ENCODE peak calls at places on chromosomes 12 and 14, in six cellular contexts. W, X, R, D, V and O are unnamed samples.

GRCh38 chr12:115199831-115200230 is 515.9 kb upstream of the TBX3 start:
- DNase-seq in W (no peak), X (no peak), R (no peak), D (no peak), V (no peak), O (no peak)

GRCh38 chr14:100988011-100988410 is 84.5 kb upstream of the RTL1 start:
- DNase-seq in W (no peak), X (no peak), R (no peak), D (no peak), V (no peak), O (no peak)

GRCh38 chr14:68574906-68575305 is 218.0 kb downstream of the ZFP36L1 start:
- DNase-seq in W (no peak), X (no peak), R (no peak), D (no peak), V (no peak), O (no peak)

GRCh38 chr14:85439696-85440328 is 90.1 kb upstream of the FLRT2 start:
- DNase-seq in W (no peak), X (no peak), R (no peak), D (no peak), V (no peak), O (no peak)

GRCh38 chr12:54195736-54196347 is 7.1 kb upstream of the SMUG1 start:
- DNase-seq in W (no peak), X (peak; percentile 59), R (no peak), D (no peak), V (peak; percentile 49), O (no peak)

GRCh38 chr12:100142851-100143559 is at the start of gene BLTP3B:
- DNase-seq in W (peak; percentile 27), X (peak; percentile 96), R (peak; percentile 98), D (peak; percentile 92), V (peak; percentile 94), O (peak; percentile 94)

GRCh38 chr12:107504503-107504885 is 181.1 kb upstream of the PWP1 start:
- DNase-seq in W (no peak), X (no peak), R (no peak), D (no peak), V (no peak), O (no peak)

GRCh38 chr14:39912192-39913100 is 480.2 kb upstream of the FBXO33 start:
- DNase-seq in W (peak; percentile 16), X (no peak), R (no peak), D (no peak), V (no peak), O (no peak)

GRCh38 chr12:51910168-51910567 is 2.9 kb downstream of the ACVRL1 start:
- DNase-seq in W (no peak), X (no peak), R (no peak), D (no peak), V (no peak), O (no peak)

GRCh38 chr14:99280852-99281251 is 8.9 kb upstream of the BCL11B start:
- DNase-seq in W (no peak), X (no peak), R (peak; percentile 80), D (no peak), V (no peak), O (no peak)

GRCh38 chr14:38004610-38004879 is 203.2 kb upstream of the SSTR1 start:
- DNase-seq in W (no peak), X (no peak), R (no peak), D (no peak), V (no peak), O (no peak)

GRCh38 chr14:53384536-53384935 is 231.4 kb upstream of the DDHD1 start:
- DNase-seq in W (no peak), X (no peak), R (no peak), D (no peak), V (no peak), O (no peak)

GRCh38 chr12:55499810-55500252 is 7.7 kb downstream of the OR6C68 start:
- DNase-seq in W (no peak), X (no peak), R (no peak), D (no peak), V (no peak), O (no peak)

GRCh38 chr14:93045211-93045674 is 70.5 kb downstream of the ITPK1 start:
- DNase-seq in W (no peak), X (no peak), R (no peak), D (no peak), V (no peak), O (no peak)

GRCh38 chr14:54440454-54440853 is 720 bp downstream of the CNIH1 start:
- DNase-seq in W (no peak), X (no peak), R (no peak), D (no peak), V (no peak), O (no peak)

GRCh38 chr12:114186241-114187002 is 219.5 kb downstream of the TBX5 start:
- DNase-seq in W (no peak), X (no peak), R (no peak), D (peak; percentile 53), V (no peak), O (no peak)

GRCh38 chr12:6363330-6364036 is 11.9 kb downstream of the SCNN1A start:
- DNase-seq in W (no peak), X (peak; percentile 82), R (peak; percentile 94), D (peak; percentile 82), V (peak; percentile 94), O (peak; percentile 84)

GRCh38 chr14:49924852-49925251 is 32.0 kb downstream of the ARF6 start:
- DNase-seq in W (no peak), X (no peak), R (no peak), D (peak; percentile 11), V (no peak), O (no peak)

GRCh38 chr12:6699989-6700645 is 498 bp downstream of the PIANP start:
- DNase-seq in W (no peak), X (no peak), R (no peak), D (peak; percentile 79), V (peak; percentile 26), O (no peak)

GRCh38 chr12:118120579-118121363 is 15.2 kb upstream of the PEBP1 start:
- DNase-seq in W (no peak), X (peak; percentile 83), R (peak; percentile 93), D (peak; percentile 79), V (peak; percentile 89), O (peak; percentile 84)

GRCh38 chr14:55921516-55921915 is 196.7 kb upstream of the PELI2 start:
- DNase-seq in W (no peak), X (no peak), R (no peak), D (no peak), V (no peak), O (no peak)

GRCh38 chr12:109944975-109945374 is 44.9 kb downstream of the TCHP start:
- DNase-seq in W (no peak), X (peak; percentile 23), R (no peak), D (peak; percentile 72), V (no peak), O (no peak)

GRCh38 chr14:85565862-85566296 is 35.9 kb downstream of the FLRT2 start:
- DNase-seq in W (no peak), X (no peak), R (no peak), D (no peak), V (no peak), O (no peak)

GRCh38 chr12:70982991-70983390 is 62.5 kb upstream of the PTPRR start:
- DNase-seq in W (no peak), X (no peak), R (no peak), D (no peak), V (no peak), O (no peak)

GRCh38 chr14:22386924-22387775 is 201.9 kb downstream of the DAD1 start:
- DNase-seq in W (peak; percentile 77), X (peak; percentile 39), R (no peak), D (peak; percentile 80), V (peak; percentile 55), O (peak; percentile 73)

GRCh38 chr12:46808955-46809697 is 16.7 kb downstream of the SLC38A4 start:
- DNase-seq in W (no peak), X (no peak), R (no peak), D (no peak), V (no peak), O (no peak)

GRCh38 chr12:46811185-46811584 is 14.6 kb downstream of the SLC38A4 start:
- DNase-seq in W (no peak), X (no peak), R (no peak), D (no peak), V (no peak), O (no peak)

GRCh38 chr12:46815792-46816191 is 10.0 kb downstream of the SLC38A4 start:
- DNase-seq in W (no peak), X (no peak), R (no peak), D (no peak), V (no peak), O (no peak)

GRCh38 chr12:46818654-46819053 is 7.1 kb downstream of the SLC38A4 start:
- DNase-seq in W (no peak), X (no peak), R (no peak), D (no peak), V (no peak), O (no peak)

GRCh38 chr12:46814143-46814542 is 11.7 kb downstream of the SLC38A4 start:
- DNase-seq in W (no peak), X (no peak), R (no peak), D (no peak), V (no peak), O (no peak)
- TF ChIP-seq EP300 in W (no peak), X (no peak), R (no peak), D (no peak), V (no peak), O (no peak)

DNA sequence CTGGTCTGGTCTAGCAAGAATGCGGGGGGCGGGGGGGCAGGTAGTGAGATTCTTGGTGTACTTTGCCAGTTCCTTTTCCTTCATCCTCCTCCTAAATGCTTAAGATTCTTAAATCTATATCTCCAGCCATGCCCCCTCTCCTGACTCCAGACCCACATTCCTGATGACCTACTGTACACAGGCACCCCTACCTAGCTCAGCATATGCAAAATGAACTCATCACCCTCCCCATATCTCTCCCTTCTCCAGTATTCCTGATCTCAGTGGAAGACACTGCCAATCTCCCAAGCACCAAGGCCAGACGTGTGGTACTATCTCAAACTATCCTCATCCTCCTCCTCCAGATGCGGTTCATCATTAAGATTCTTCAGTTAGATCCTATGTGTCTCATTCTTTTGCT is 215.8 kb downstream of the SPTSSA start:
- DNase-seq in W (no peak), X (no peak), R (peak; percentile 62), D (no peak), V (no peak), O (no peak)
- TF ChIP-seq POLR2AphosphoS5 in W (no peak), X (no peak), R (no peak), D (no peak), V (no peak), O (no peak)

GRCh38 chr14:70004791-70005190 is 125.6 kb downstream of the SMOC1 start:
- DNase-seq in W (no peak), X (no peak), R (no peak), D (no peak), V (no peak), O (no peak)
- TF ChIP-seq EP300 in W (no peak), X (no peak), R (no peak), D (no peak), V (no peak), O (no peak)

DNA sequence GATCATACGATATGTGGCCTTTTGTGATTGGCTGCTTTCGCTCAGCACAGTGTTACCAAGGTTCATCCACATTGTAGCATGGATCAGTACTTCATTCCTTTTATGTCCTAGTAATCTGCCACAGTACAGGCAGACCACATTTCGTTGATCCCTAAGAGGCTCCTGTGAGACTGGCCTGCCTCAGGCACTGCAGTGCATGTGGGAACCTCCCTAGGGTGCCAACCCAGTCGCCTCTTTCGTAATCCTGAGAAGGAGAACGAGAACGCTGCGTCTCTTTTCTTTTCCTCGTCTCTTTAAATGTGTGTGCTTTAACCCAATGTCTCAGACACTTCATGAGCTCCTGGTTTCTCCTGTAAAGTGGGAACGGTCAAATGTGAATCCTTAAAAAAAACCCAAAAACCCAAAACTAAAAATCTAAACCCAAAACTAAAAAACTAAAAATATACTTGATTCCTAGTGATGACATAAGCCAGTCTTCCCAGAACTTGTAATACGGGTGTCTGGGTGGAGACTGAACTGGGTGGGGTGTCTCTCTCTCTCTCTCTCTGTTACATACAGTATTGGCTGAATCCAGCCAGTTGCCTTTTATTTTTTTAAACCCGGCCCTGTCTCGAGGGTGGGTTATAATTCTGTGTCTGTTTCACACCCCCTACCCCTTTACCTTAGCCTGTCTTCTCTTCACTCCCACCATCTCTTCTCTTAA is 14.9 kb downstream of the AACS start:
- DNase-seq in W (no peak), X (peak; percentile 56), R (no peak), D (no peak), V (no peak), O (no peak)
- TF ChIP-seq POLR2AphosphoS5 in W (no peak), X (no peak), R (peak; percentile 30), D (no peak), V (no peak), O (no peak)